ENCODE peak calls at places on chromosomes 5 and 9, in six cellular contexts. D is cardiac septum, B is kidney tubule cell, O is AG09309, S is progenitor cell of endocrine pancreas, Z is spleen. R is an unnamed sample.

GRCh38 chr5:177389368-177390169 is 5.3 kb downstream of the SLC34A1 start:
- DNase-seq in D (no peak), O (peak), Z (no peak), B (peak), S (no peak), R (peak)

GRCh38 chr5:156824800-156825199 is 25.3 kb upstream of the PPP1R2B start:
- DNase-seq in B (peak), D (no peak), S (no peak), O (peak), Z (no peak), R (peak)

GRCh38 chr5:110852053-110852452 is 113.2 kb downstream of the SLC25A46 start:
- DNase-seq in Z (no peak), D (no peak), B (peak), S (no peak), O (no peak), R (peak)

GRCh38 chr5:78527054-78527884 is 121.3 kb downstream of the LHFPL2 start:
- DNase-seq in D (no peak), Z (no peak), B (peak), O (peak), S (no peak), R (peak)

GRCh38 chr9:90870646-90871326 is 69.2 kb downstream of the SYK start:
- DNase-seq in O (no peak), S (no peak), D (no peak), B (peak), Z (no peak), R (peak)

GRCh38 chr5:33287242-33287641 is 153.5 kb upstream of the TARS1 start:
- DNase-seq in D (no peak), O (no peak), Z (no peak), B (no peak), S (no peak), R (no peak)

GRCh38 chr5:124952079-124952478 is 205.6 kb upstream of the ZNF608 start:
- DNase-seq in D (no peak), B (peak), S (no peak), Z (no peak), O (no peak), R (peak)

GRCh38 chr9:14824481-14824880 is 85.7 kb downstream of the FREM1 start:
- DNase-seq in O (no peak), Z (no peak), B (no peak), D (no peak), S (no peak), R (no peak)

R was measured in M059J.